ENCODE peak calls at places on chromosomes 4 and X, in ten cellular contexts. M is T-helper 2 cell, Z is mesendoderm, R is suprapubic skin, S is NT2/D1, D is amniotic stem cell, V is T-helper 9 cell, Y is fibroblast of the aortic adventitia, T is NCI-H2029, I is AG09309. L is an unnamed sample.

GRCh38 chrX:39605183-39605582 is 492.6 kb downstream of the BCOR start:
- DNase-seq in S (no peak), Z (peak; percentile 63), Y (no peak), V (no peak), D (no peak), T (no peak), M (no peak), R (no peak), I (no peak), L (no peak)

GRCh38 chr4:53924333-53925049 is 139.9 kb downstream of the CHIC2 start:
- DNase-seq in I (no peak), D (no peak), Z (peak; percentile 28), Y (no peak), T (no peak), M (no peak), V (no peak), R (no peak), S (no peak), L (no peak)

GRCh38 chrX:30610050-30610449 is 32.5 kb upstream of the TASL start:
- DNase-seq in Y (peak; percentile 14), S (no peak), V (no peak), T (no peak), D (no peak), M (no peak), R (no peak), I (no peak), Z (no peak), L (no peak)

GRCh38 chrX:72554448-72555140 is 18.0 kb downstream of the HDAC8 start:
- DNase-seq in M (no peak), V (no peak), T (no peak), R (no peak), S (peak; percentile 81), D (no peak), I (no peak), Z (peak; percentile 88), Y (no peak), L (peak; percentile 18)

GRCh38 chr4:70754990-70755688 is 33.4 kb downstream of the RUFY3 start:
- DNase-seq in M (no peak), D (no peak), Z (no peak), T (no peak), S (no peak), R (no peak), I (no peak), V (no peak), Y (no peak), L (no peak)

GRCh38 chr4:110793381-110793801 is 170.5 kb upstream of the PITX2 start:
- DNase-seq in I (peak; percentile 17), Y (peak; percentile 71), T (no peak), M (no peak), D (no peak), R (no peak), S (no peak), V (no peak), Z (peak; percentile 73), L (no peak)

GRCh38 chr4:120207021-120207420 is 140.4 kb upstream of the MAD2L1 start:
- DNase-seq in M (no peak), V (no peak), Z (no peak), I (no peak), D (no peak), Y (no peak), T (no peak), R (no peak), S (no peak), L (no peak)

GRCh38 chrX:15953801-15954200 is 99.2 kb upstream of the AP1S2 start:
- DNase-seq in R (no peak), Y (no peak), V (no peak), D (no peak), M (no peak), I (no peak), Z (peak; percentile 65), T (no peak), S (no peak), L (no peak)

GRCh38 chr4:189825466-189825865 is 115.2 kb upstream of the FRG1 start:
- DNase-seq in I (no peak), T (no peak), V (no peak), Z (no peak), S (no peak), R (no peak), Y (no peak), D (no peak), M (no peak), L (no peak)

GRCh38 chrX:68997911-68998310 is 167.3 kb downstream of the PJA1 start:
- DNase-seq in M (no peak), V (no peak), I (no peak), Y (peak; percentile 87), R (no peak), S (no peak), T (no peak), D (no peak), Z (no peak), L (no peak)

GRCh38 chr4:16693040-16693506 is 205.4 kb downstream of the LDB2 start:
- DNase-seq in V (no peak), I (peak; percentile 84), M (no peak), S (no peak), T (no peak), D (no peak), R (no peak), Y (peak; percentile 62), Z (no peak), L (no peak)

GRCh38 chr4:6205973-6206372 is 5.6 kb upstream of the JAKMIP1 start:
- DNase-seq in M (no peak), Z (no peak), S (no peak), T (no peak), Y (no peak), D (no peak), I (no peak), R (no peak), V (no peak), L (no peak)

GRCh38 chrX:53357799-53358530 is 64.5 kb downstream of the SMC1A start:
- DNase-seq in Y (peak; percentile 49), S (peak; percentile 44), T (no peak), D (no peak), R (no peak), Z (peak; percentile 86), M (no peak), V (no peak), I (no peak), L (peak; percentile 3)

GRCh38 chrX:43949669-43950068 is 23.5 kb downstream of the NDP start:
- DNase-seq in D (no peak), Z (peak; percentile 81), V (peak; percentile 9), R (no peak), I (no peak), T (no peak), M (peak; percentile 6), S (peak; percentile 50), Y (no peak), L (no peak)

GRCh38 chrX:121405826-121406225 is 358.4 kb downstream of the GLUD2 start:
- DNase-seq in V (no peak), T (no peak), D (no peak), I (no peak), S (no peak), M (no peak), R (no peak), Y (no peak), Z (peak; percentile 72), L (no peak)

GRCh38 chrX:107713205-107714195 is 62.1 kb downstream of the TSC22D3 start:
- DNase-seq in R (no peak), Y (no peak), Z (no peak), T (no peak), I (no peak), V (peak; percentile 24), S (no peak), D (no peak), M (peak; percentile 24), L (no peak)

L was measured in neuronal stem cell.